ENCODE peak calls at places on chromosomes 13 and 19, in eight cellular contexts. S is cardiac fibroblast, Q is astrocyte of the cerebellum, N is endodermal cell, M is dorsolateral prefrontal cortex, R is tibial nerve, H is left ventricle myocardium inferior, D is lower lobe of right lung. V is an unnamed sample.

GRCh38 chr13:82654851-82655517 is 1227.3 kb downstream of the SLITRK1 start:
- DNase-seq in M (no peak), S (peak), R (peak), N (no peak), H (peak), Q (peak), D (peak), V (no peak)

GRCh38 chr13:51674276-51674675 is 90.0 kb downstream of the WDFY2 start:
- DNase-seq in Q (no peak), M (no peak), D (peak), S (no peak), H (no peak), R (no peak), N (peak), V (no peak)

GRCh38 chr19:10852098-10852800 is 4.0 kb downstream of the C19orf38 start:
- DNase-seq in N (peak), H (no peak), M (no peak), Q (no peak), S (peak), D (no peak), R (no peak), V (no peak)

GRCh38 chr19:5335101-5335500 is 5.5 kb downstream of the PTPRS start:
- DNase-seq in N (no peak), S (no peak), D (no peak), R (no peak), H (no peak), M (no peak), Q (no peak), V (no peak)

GRCh38 chr13:30346159-30346788 is 38.9 kb upstream of the KATNAL1 start:
- DNase-seq in D (no peak), Q (no peak), M (no peak), S (no peak), H (no peak), R (no peak), N (no peak), V (no peak)

GRCh38 chr13:109665211-109665610 is 121.2 kb downstream of the IRS2 start:
- DNase-seq in R (no peak), M (no peak), H (no peak), S (no peak), N (peak), D (no peak), Q (no peak), V (no peak)

GRCh38 chr19:13396256-13397080 is 109.8 kb downstream of the CACNA1A start:
- DNase-seq in H (peak), S (peak), N (peak), D (peak), R (no peak), M (peak), Q (no peak), V (peak)

GRCh38 chr13:37615271-37615670 is 16.7 kb upstream of the POSTN start:
- DNase-seq in N (no peak), D (no peak), S (no peak), Q (no peak), H (no peak), M (no peak), R (no peak), V (no peak)

GRCh38 chr13:102912599-102912998 is 66.8 kb downstream of the ERCC5 start:
- DNase-seq in S (no peak), Q (no peak), D (no peak), H (no peak), N (no peak), M (no peak), R (no peak), V (no peak)

GRCh38 chr19:18333680-18334079 is 6.7 kb upstream of the PGPEP1 start:
- DNase-seq in N (no peak), Q (no peak), H (no peak), M (no peak), D (no peak), R (no peak), S (no peak), V (no peak)

GRCh38 chr13:92188574-92188973 is 790.2 kb downstream of the GPC5 start:
- DNase-seq in R (no peak), D (no peak), M (no peak), Q (no peak), S (no peak), N (no peak), H (no peak), V (no peak)

GRCh38 chr13:76331948-76332712 is 554.1 kb downstream of the KCTD12 start:
- DNase-seq in R (no peak), N (no peak), S (peak), H (no peak), Q (peak), M (no peak), D (no peak), V (peak)

GRCh38 chr19:19095691-19096090 is 31.9 kb downstream of the SLC25A42 start:
- DNase-seq in R (no peak), S (no peak), H (no peak), M (no peak), D (no peak), Q (no peak), N (no peak), V (no peak)

GRCh38 chr19:41553804-41554203 is 22.2 kb upstream of the CEACAM21 start:
- DNase-seq in S (no peak), N (no peak), M (no peak), H (no peak), D (no peak), Q (no peak), R (no peak), V (no peak)

GRCh38 chr19:28504727-28505126 is 708.2 kb downstream of the UQCRFS1 start:
- DNase-seq in R (no peak), S (no peak), N (no peak), D (no peak), M (no peak), H (no peak), Q (no peak), V (no peak)

GRCh38 chr19:29831686-29832085 is 19.9 kb downstream of the CCNE1 start:
- DNase-seq in N (no peak), S (no peak), H (no peak), M (no peak), R (no peak), D (no peak), Q (no peak), V (no peak)

GRCh38 chr13:30371649-30372265 is 50.5 kb upstream of the UBE2L5 start:
- DNase-seq in H (no peak), R (no peak), M (no peak), Q (no peak), D (no peak), N (no peak), S (no peak), V (peak)

GRCh38 chr19:2584002-2584401 is 108.1 kb downstream of the GADD45B start:
- DNase-seq in N (no peak), D (no peak), R (no peak), S (no peak), Q (no peak), H (no peak), M (no peak), V (no peak)

GRCh38 chr19:43695985-43696729 is 19.7 kb upstream of the IRGC start:
- DNase-seq in H (no peak), R (no peak), S (no peak), D (no peak), N (no peak), Q (no peak), M (no peak), V (no peak)

GRCh38 chr13:76882431-76882830 is 3.8 kb downstream of the KCTD12 start:
- DNase-seq in M (no peak), R (no peak), D (peak), H (no peak), N (no peak), Q (no peak), S (peak), V (no peak)

GRCh38 chr13:83325454-83325853 is 556.8 kb downstream of the SLITRK1 start:
- DNase-seq in R (no peak), Q (peak), H (no peak), N (no peak), S (peak), D (no peak), M (no peak), V (no peak)

GRCh38 chr13:31437975-31438374 is 238.2 kb downstream of the B3GLCT start:
- DNase-seq in N (no peak), Q (no peak), M (no peak), S (no peak), D (no peak), R (no peak), H (no peak), V (no peak)

GRCh38 chr13:77981191-77981925 is 62.7 kb upstream of the EDNRB start:
- DNase-seq in M (no peak), N (no peak), H (no peak), D (no peak), R (no peak), Q (no peak), S (peak), V (peak)

GRCh38 chr13:88651531-88651930 is 980.4 kb downstream of the SLITRK5 start:
- DNase-seq in S (no peak), D (no peak), H (no peak), N (no peak), Q (no peak), M (no peak), R (no peak), V (no peak)

GRCh38 chr13:77836423-77836822 is 82.2 kb downstream of the EDNRB start:
- DNase-seq in R (no peak), Q (no peak), M (no peak), N (no peak), D (no peak), H (no peak), S (peak), V (no peak)

GRCh38 chr13:110499621-110500281 is 61.8 kb downstream of the RAB20 start:
- DNase-seq in R (no peak), Q (peak), H (no peak), N (no peak), D (no peak), M (no peak), S (no peak), V (no peak)

GRCh38 chr19:30426864-30427263 is 54.7 kb downstream of the ZNF536 start:
- DNase-seq in Q (no peak), S (no peak), R (no peak), M (no peak), D (no peak), H (no peak), N (no peak), V (no peak)

GRCh38 chr19:6772028-6772865 is at the start of gene VAV1:
- DNase-seq in S (no peak), M (no peak), D (peak), H (peak), R (no peak), Q (no peak), N (peak), V (no peak)

GRCh38 chr13:20709782-20710181 is 6.3 kb downstream of the IL17D start:
- DNase-seq in H (no peak), N (no peak), D (no peak), Q (no peak), M (no peak), S (no peak), R (no peak), V (no peak)

GRCh38 chr19:37931941-37932655 is 25.1 kb downstream of the SIPA1L3 start:
- DNase-seq in M (peak), Q (peak), N (peak), S (peak), D (peak), H (peak), R (no peak), V (peak)

GRCh38 chr19:42942187-42942789 is 5.3 kb upstream of the PSG7 start:
- DNase-seq in M (no peak), S (peak), H (no peak), D (no peak), R (no peak), Q (no peak), N (no peak), V (no peak)

GRCh38 chr13:101673360-101674105 is 221.1 kb downstream of the ITGBL1 start:
- DNase-seq in N (no peak), M (no peak), S (no peak), D (no peak), H (no peak), R (no peak), Q (no peak), V (no peak)

GRCh38 chr13:113857531-113858195 is 6.2 kb downstream of the GAS6 start:
- DNase-seq in R (no peak), D (peak), M (no peak), S (no peak), H (no peak), Q (no peak), N (peak), V (no peak)

GRCh38 chr13:77868717-77869116 is 49.9 kb downstream of the EDNRB start:
- DNase-seq in S (no peak), R (no peak), N (no peak), H (no peak), M (no peak), D (no peak), Q (no peak), V (no peak)

GRCh38 chr19:56637976-56638555 is 4.9 kb upstream of the SMIM17 start:
- DNase-seq in N (peak), M (peak), Q (peak), H (peak), R (no peak), S (peak), D (no peak), V (peak)

GRCh38 chr19:30070198-30070969 is 128.3 kb downstream of the URI1 start:
- DNase-seq in H (no peak), M (peak), D (no peak), N (peak), S (no peak), Q (no peak), R (no peak), V (no peak)

DNA sequence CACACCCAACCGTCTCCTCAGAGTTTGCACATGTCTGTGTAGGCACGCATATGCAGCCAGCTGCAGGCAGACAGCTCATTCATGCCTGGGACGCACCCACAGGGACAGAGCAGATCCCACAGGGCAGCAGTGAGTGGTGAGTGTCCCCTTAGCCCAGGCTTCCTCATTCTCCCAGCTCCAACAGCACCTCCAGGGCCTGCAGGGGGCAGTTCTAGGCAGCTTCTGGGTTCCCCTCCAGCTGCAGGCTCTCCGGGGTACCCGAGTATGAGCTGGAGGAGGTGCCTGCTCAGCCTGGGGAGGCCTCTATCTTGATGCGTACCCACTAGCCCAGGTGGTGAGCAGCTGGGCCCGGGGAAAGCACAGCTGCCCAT is 1.3 kb upstream of the SHANK1 start:
- DNase-seq in H (no peak), R (no peak), D (no peak), Q (no peak), N (peak), M (no peak), S (no peak), V (no peak)
- TF ChIP-seq CTCF in H (no peak), R (no peak), D (no peak), Q (no peak), N (peak), M (no peak), S (no peak), V (no peak)

DNA sequence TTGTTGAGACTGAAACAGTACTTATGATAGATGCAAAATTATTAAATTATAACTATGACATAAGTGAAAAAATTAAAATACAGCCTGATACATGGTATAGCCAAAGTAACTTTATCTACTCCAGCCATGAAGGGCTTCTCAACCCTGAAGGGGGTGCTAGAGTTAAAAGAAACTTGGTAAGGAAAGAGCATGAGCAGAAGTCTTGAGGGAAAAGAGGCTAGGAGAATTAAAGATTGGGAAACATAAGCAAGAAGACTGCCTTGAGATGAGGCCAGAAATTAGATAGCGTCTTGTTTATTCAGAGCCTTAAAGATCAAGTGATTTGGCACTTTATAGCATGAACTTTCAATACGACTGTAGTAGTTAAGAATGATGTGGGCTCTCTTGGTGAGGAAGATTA is 385.5 kb upstream of the PRR20A start:
- DNase-seq in N (peak), Q (no peak), M (no peak), D (no peak), S (no peak), R (no peak), H (no peak), V (peak)
- TF ChIP-seq CTCF in N (peak), Q (no peak), M (no peak), D (no peak), S (no peak), R (no peak), H (peak), V (peak)

GRCh38 chr19:4071610-4072009 is 4.9 kb upstream of the ZBTB7A start:
- DNase-seq in S (no peak), R (no peak), N (no peak), Q (no peak), M (no peak), H (no peak), D (no peak), V (no peak)
- TF ChIP-seq CTCF in S (no peak), R (no peak), N (no peak), Q (no peak), M (no peak), H (no peak), D (no peak), V (no peak)

GRCh38 chr13:43383488-43384165 is 360.2 kb downstream of the DNAJC15 start:
- DNase-seq in R (no peak), D (no peak), S (no peak), N (peak), Q (no peak), H (no peak), M (no peak), V (no peak)

GRCh38 chr13:43376596-43376995 is 353.2 kb downstream of the DNAJC15 start:
- DNase-seq in D (no peak), H (no peak), Q (no peak), S (no peak), N (no peak), M (no peak), R (no peak), V (no peak)

GRCh38 chr13:43377149-43377548 is 353.8 kb downstream of the DNAJC15 start:
- DNase-seq in Q (no peak), H (peak), D (no peak), R (no peak), S (peak), N (no peak), M (no peak), V (no peak)

GRCh38 chr13:43377955-43378354 is 354.6 kb downstream of the DNAJC15 start:
- DNase-seq in D (no peak), Q (no peak), N (no peak), S (peak), R (no peak), M (no peak), H (no peak), V (no peak)

GRCh38 chr13:43379738-43380137 is 356.4 kb downstream of the DNAJC15 start:
- DNase-seq in R (no peak), S (no peak), N (no peak), Q (no peak), H (no peak), D (no peak), M (no peak), V (no peak)
- TF ChIP-seq CTCF in R (no peak), S (no peak), N (no peak), Q (no peak), H (no peak), D (no peak), M (no peak), V (no peak)

DNA sequence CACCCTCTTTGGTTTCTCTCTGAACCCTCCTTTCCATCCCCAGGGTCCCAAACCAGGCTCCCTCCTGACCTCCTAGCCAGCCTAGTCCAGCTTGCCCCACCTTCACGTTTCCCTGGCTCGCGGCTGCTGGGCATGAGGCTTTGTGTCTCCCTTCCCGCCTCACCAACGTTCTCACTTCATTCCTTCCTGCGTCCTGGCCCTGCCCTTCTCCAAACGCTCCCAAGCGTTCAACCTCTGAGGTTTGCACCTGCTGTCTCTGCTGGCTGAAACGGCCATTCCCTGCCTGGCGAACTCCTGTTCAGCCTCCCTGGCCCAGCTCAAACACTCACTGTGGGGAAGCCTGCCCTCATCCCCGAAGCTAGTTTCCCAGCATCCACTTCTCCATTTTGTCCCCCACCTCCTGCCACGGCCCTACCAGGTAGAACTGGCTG is 12.4 kb downstream of the EPS8L1 start:
- DNase-seq in N (peak), M (no peak), S (no peak), Q (no peak), R (no peak), H (no peak), D (no peak), V (no peak)
- TF ChIP-seq CTCF in N (no peak), M (no peak), S (no peak), Q (no peak), R (no peak), H (no peak), D (no peak), V (no peak)